ENCODE peak calls at places on chromosomes 2 and 18, in six cellular contexts. X is IMR-90, E is right lobe of liver, P is A549, G is HepG2, W is body of pancreas. J is an unnamed sample.

GRCh38 chr2:223635080-223635479 is 32.9 kb upstream of the SCG2 start:
- DNase-seq in X (peak; percentile 45), P (no peak), W (no peak), E (no peak), G (no peak), J (no peak)

GRCh38 chr2:128438586-128438985 is 119.9 kb upstream of the HS6ST1 start:
- DNase-seq in P (no peak), X (no peak), W (no peak), G (no peak), E (peak; percentile 21), J (no peak)

GRCh38 chr18:80175451-80176235 is 66.6 kb downstream of the ADNP2 start:
- DNase-seq in G (no peak), P (no peak), X (no peak), E (no peak), W (no peak), J (peak; percentile 40)

GRCh38 chr18:32349728-32350395 is 120.8 kb downstream of the GAREM1 start:
- DNase-seq in W (peak; percentile 89), X (peak; percentile 97), G (peak; percentile 82), E (peak; percentile 61), P (peak; percentile 13), J (peak; percentile 79)

GRCh38 chr2:232925153-232925768 is 55.2 kb downstream of the SNORC start:
- DNase-seq in E (no peak), G (no peak), P (no peak), W (no peak), X (no peak), J (no peak)

GRCh38 chr2:151614606-151615306 is 119.5 kb downstream of the NEB start:
- DNase-seq in P (no peak), X (no peak), E (no peak), G (no peak), W (no peak), J (no peak)

GRCh38 chr2:212777020-212777491 is 238.5 kb upstream of the ERBB4 start:
- DNase-seq in X (peak; percentile 46), G (peak; percentile 6), E (no peak), W (no peak), P (peak; percentile 0), J (no peak)

GRCh38 chr18:32566960-32567359 is 96.3 kb upstream of the GAREM1 start:
- DNase-seq in E (no peak), G (no peak), P (no peak), X (no peak), W (no peak), J (no peak)

GRCh38 chr2:188220535-188220934 is 71.1 kb upstream of the GULP1 start:
- DNase-seq in G (no peak), W (no peak), P (no peak), X (no peak), E (no peak), J (no peak)

GRCh38 chr2:46072146-46072820 is 224.9 kb upstream of the EPAS1 start:
- DNase-seq in E (no peak), P (no peak), G (no peak), W (no peak), X (peak; percentile 84), J (no peak)

GRCh38 chr2:172674034-172674967 is 61.3 kb upstream of the RAPGEF4 start:
- DNase-seq in E (peak; percentile 63), W (peak; percentile 57), X (no peak), G (no peak), P (no peak), J (no peak)

GRCh38 chr18:68262697-68263293 is 452.1 kb downstream of the TMX3 start:
- DNase-seq in P (no peak), W (no peak), G (no peak), X (peak; percentile 83), E (no peak), J (no peak)

GRCh38 chr18:2589345-2590060 is 18.1 kb downstream of the NDC80 start:
- DNase-seq in G (peak; percentile 78), P (no peak), E (no peak), W (no peak), X (no peak), J (no peak)

GRCh38 chr2:42100696-42101585 is 53.1 kb downstream of the PKDCC start:
- DNase-seq in W (peak; percentile 73), X (peak; percentile 69), E (peak; percentile 70), G (no peak), P (no peak), J (peak; percentile 85)

GRCh38 chr2:181430406-181431199 is 26.6 kb upstream of the ITGA4 start:
- DNase-seq in X (peak; percentile 2), G (no peak), W (no peak), E (no peak), P (no peak), J (no peak)

GRCh38 chr2:25312958-25313710 is 28.6 kb downstream of the DNMT3A start:
- DNase-seq in P (no peak), E (no peak), W (no peak), G (no peak), X (no peak), J (no peak)

GRCh38 chr2:23419171-23420090 is 34.5 kb downstream of the KLHL29 start:
- DNase-seq in P (no peak), X (no peak), W (no peak), E (peak; percentile 37), G (no peak), J (peak; percentile 27)

GRCh38 chr18:3758531-3758930 is 308.6 kb downstream of the TGIF1 start:
- DNase-seq in W (no peak), G (no peak), X (peak; percentile 77), P (no peak), E (no peak), J (no peak)

GRCh38 chr2:69271831-69272257 is 115.2 kb downstream of the GFPT1 start:
- DNase-seq in W (no peak), E (no peak), P (no peak), X (peak; percentile 77), G (no peak), J (no peak)

GRCh38 chr18:73564073-73564472 is 583.6 kb downstream of the FBXO15 start:
- DNase-seq in P (no peak), W (no peak), G (no peak), E (no peak), X (peak; percentile 90), J (no peak)

GRCh38 chr2:117360586-117360985 is 453.9 kb upstream of the DDX18 start:
- DNase-seq in E (no peak), X (no peak), G (no peak), W (no peak), P (no peak), J (no peak)

GRCh38 chr2:68345129-68345875 is 19.8 kb upstream of the PLEK start:
- DNase-seq in G (no peak), X (peak; percentile 10), W (no peak), P (no peak), E (no peak), J (no peak)

GRCh38 chr2:29247336-29247914 is 132.2 kb downstream of the CLIP4 start:
- DNase-seq in X (no peak), E (no peak), G (no peak), P (no peak), W (no peak), J (no peak)

GRCh38 chr2:241505781-241506201 is 2.6 kb downstream of the STK25 start:
- DNase-seq in P (no peak), X (no peak), E (no peak), W (no peak), G (no peak), J (no peak)

GRCh38 chr2:241505086-241505780 is 3.2 kb downstream of the STK25 start:
- DNase-seq in P (no peak), G (no peak), W (no peak), E (no peak), X (no peak), J (no peak)

GRCh38 chr2:241502281-241502680 is 6.1 kb downstream of the STK25 start:
- DNase-seq in P (no peak), X (no peak), E (no peak), G (no peak), W (no peak), J (no peak)

GRCh38 chr2:241501551-241501950 is 6.8 kb downstream of the STK25 start:
- DNase-seq in X (no peak), W (no peak), G (no peak), P (no peak), E (no peak), J (no peak)

GRCh38 chr2:241503776-241504392 is 4.5 kb downstream of the STK25 start:
- DNase-seq in P (no peak), E (no peak), W (no peak), G (no peak), X (no peak), J (no peak)
- TF ChIP-seq POLR2A in P (no peak), E (no peak), W (no peak), G (no peak), X (no peak), J (no peak)

GRCh38 chr18:28411806-28412205 is 234.9 kb upstream of the CDH2 start:
- DNase-seq in X (no peak), P (no peak), G (no peak), E (no peak), W (no peak), J (no peak)

GRCh38 chr18:28409811-28410210 is 232.9 kb upstream of the CDH2 start:
- DNase-seq in E (no peak), X (no peak), G (no peak), W (no peak), P (no peak), J (no peak)

GRCh38 chr18:28408528-28408927 is 231.6 kb upstream of the CDH2 start:
- DNase-seq in E (no peak), P (no peak), W (no peak), X (no peak), G (no peak), J (no peak)

GRCh38 chr18:28407681-28408080 is 230.8 kb upstream of the CDH2 start:
- DNase-seq in W (no peak), X (no peak), E (no peak), P (no peak), G (no peak), J (no peak)

DNA sequence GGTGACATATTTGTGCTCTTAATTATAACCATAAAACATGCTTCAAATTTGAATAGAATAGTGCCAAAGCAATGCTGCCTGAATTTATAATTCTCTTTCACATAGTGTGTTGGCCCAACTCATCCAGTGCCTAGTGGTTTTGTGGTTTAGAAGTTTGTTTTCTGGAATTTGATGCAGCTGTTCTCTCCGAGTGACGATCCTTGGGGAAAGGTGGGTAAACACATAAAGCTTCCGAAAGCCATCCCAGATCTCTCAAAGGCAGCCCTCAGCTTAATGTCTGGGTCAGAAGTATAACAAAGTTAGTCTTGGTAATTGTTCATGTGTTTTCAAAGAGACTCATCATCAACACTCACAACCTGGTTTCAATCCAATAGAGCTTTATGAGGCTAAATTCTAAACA is 235.6 kb upstream of the CDH2 start:
- DNase-seq in X (no peak), G (no peak), W (no peak), P (no peak), E (no peak), J (no peak)
- H3K4me3 ChIP-seq in X (no peak overlapping the region), G (no peak overlapping the region), W (no peak overlapping the region), P (no peak overlapping the region), E (no peak overlapping the region), J (no peak overlapping the region)

DNA sequence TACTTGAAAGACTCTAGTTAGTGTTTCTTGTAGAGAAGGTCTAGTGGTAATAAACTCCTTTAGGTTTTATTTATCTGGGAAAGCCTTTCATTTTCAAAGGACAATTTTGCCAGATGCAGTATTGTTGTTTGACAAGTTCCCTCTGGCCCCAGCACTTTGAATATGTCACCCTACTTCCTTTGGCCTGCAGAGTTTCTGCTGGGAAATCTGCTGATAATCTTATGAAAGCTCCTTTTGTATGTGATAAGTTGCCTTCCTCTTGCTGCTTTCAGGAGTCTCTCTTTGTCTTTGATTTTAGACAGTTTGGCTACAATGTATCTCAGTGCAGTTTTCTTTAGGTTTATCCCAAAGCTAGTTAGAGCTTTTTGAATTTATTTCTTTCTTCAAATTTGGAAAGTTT is 106.2 kb upstream of the L3MBTL4 start:
- DNase-seq in G (no peak), P (no peak), X (no peak), E (no peak), W (no peak), J (no peak)
- TF ChIP-seq POLR2A in G (no peak), P (no peak), X (no peak), E (no peak), W (no peak), J (no peak)

GRCh38 chr2:255195-255594 is 8.6 kb downstream of the SH3YL1 start:
- DNase-seq in P (no peak), X (no peak), W (no peak), G (no peak), E (no peak), J (no peak)
- H3K4me3 ChIP-seq in P (no peak overlapping the region), X (no peak overlapping the region), W (no peak overlapping the region), G (no peak overlapping the region), E (no peak overlapping the region), J (no peak overlapping the region)

J was measured in Peyer's patch.